ENCODE peak calls at places on chromosomes 13 and 19, in five cellular contexts. G, M, O, A and J are unnamed samples.

GRCh38 chr13:68944272-68944671 is 1163.4 kb upstream of the ATXN8OS start:
- DNase-seq in G (no peak), M (no peak), A (no peak), O (no peak), J (no peak)

GRCh38 chr19:15631817-15632216 is 8.9 kb upstream of the CYP4F3 start:
- DNase-seq in A (no peak), O (no peak), M (no peak), G (peak; percentile 11), J (no peak)

GRCh38 chr19:49132974-49133609 is 13.7 kb downstream of the PPFIA3 start:
- DNase-seq in A (no peak), O (peak; percentile 56), G (peak; percentile 41), M (no peak), J (no peak)

GRCh38 chr19:15210323-15210774 is 9.6 kb upstream of the NOTCH3 start:
- DNase-seq in M (no peak), G (no peak), O (peak; percentile 54), A (no peak), J (no peak)

GRCh38 chr19:45395524-45396388 is 9.1 kb downstream of the PPP1R13L start:
- DNase-seq in G (no peak), A (no peak), M (no peak), O (no peak), J (no peak)

GRCh38 chr13:74134226-74134776 is at the start of gene KLF12:
- DNase-seq in O (peak; percentile 81), A (peak; percentile 63), M (peak; percentile 72), G (peak; percentile 96), J (peak; percentile 96)

GRCh38 chr19:40512473-40513344 is 45.9 kb downstream of the SPTBN4 start:
- DNase-seq in A (no peak), M (no peak), G (peak; percentile 18), O (no peak), J (no peak)

GRCh38 chr19:39038098-39038497 is 5.7 kb upstream of the FBXO27 start:
- DNase-seq in O (no peak), G (peak; percentile 30), M (peak; percentile 61), A (no peak), J (no peak)

GRCh38 chr19:37551123-37551993 is 43.2 kb downstream of the ZNF571 start:
- DNase-seq in G (peak; percentile 65), A (no peak), M (no peak), O (no peak), J (no peak)

GRCh38 chr19:51686171-51686570 is 7.0 kb upstream of the SPACA6 start:
- DNase-seq in M (no peak), A (no peak), G (no peak), O (no peak), J (no peak)

GRCh38 chr13:73657821-73658540 is 476.2 kb downstream of the KLF12 start:
- DNase-seq in G (no peak), A (no peak), M (no peak), O (peak; percentile 39), J (no peak)

GRCh38 chr13:112576191-112576590 is 11.8 kb downstream of the TUBGCP3 start:
- DNase-seq in O (no peak), M (no peak), A (no peak), G (no peak), J (no peak)

GRCh38 chr19:22428299-22428913 is 6.3 kb upstream of the ZNF98 start:
- DNase-seq in O (no peak), A (no peak), G (no peak), M (peak; percentile 63), J (no peak)